ENCODE peak calls at places on chromosomes 12 and 14, in eight cellular contexts. One of them, this sample, is unnamed.

GRCh38 chr12:115191342-115191741 is 507.4 kb upstream of the TBX3 start:
- DNase-seq in heart left ventricle: no peak
- DNase-seq in mammary epithelial cell: no peak
- DNase-seq in dorsolateral prefrontal cortex: no peak
- DNase-seq in kidney: no peak
- DNase-seq in lung: no peak
- DNase-seq in psoas muscle: no peak
- DNase-seq in CD4-positive, alpha-beta memory T cell: no peak
- DNase-seq in this sample: no peak

GRCh38 chr14:94139421-94139820 is 10.0 kb upstream of the IFI27L2 start:
- DNase-seq in heart left ventricle: no peak
- DNase-seq in mammary epithelial cell: no peak
- DNase-seq in dorsolateral prefrontal cortex: no peak
- DNase-seq in kidney: no peak
- DNase-seq in lung: peak
- DNase-seq in psoas muscle: no peak
- DNase-seq in CD4-positive, alpha-beta memory T cell: no peak
- DNase-seq in this sample: no peak

GRCh38 chr12:68411371-68411770 is 79.2 kb upstream of the MDM1 start:
- DNase-seq in heart left ventricle: no peak
- DNase-seq in mammary epithelial cell: no peak
- DNase-seq in dorsolateral prefrontal cortex: no peak
- DNase-seq in kidney: no peak
- DNase-seq in lung: no peak
- DNase-seq in psoas muscle: no peak
- DNase-seq in CD4-positive, alpha-beta memory T cell: no peak
- DNase-seq in this sample: no peak

GRCh38 chr12:50287271-50287670 is 4.0 kb upstream of the LIMA1 start:
- DNase-seq in heart left ventricle: no peak
- DNase-seq in mammary epithelial cell: no peak
- DNase-seq in dorsolateral prefrontal cortex: no peak
- DNase-seq in kidney: no peak
- DNase-seq in lung: no peak
- DNase-seq in psoas muscle: no peak
- DNase-seq in CD4-positive, alpha-beta memory T cell: no peak
- DNase-seq in this sample: no peak

GRCh38 chr12:563250-563781 is 99.9 kb downstream of the NINJ2 start:
- DNase-seq in heart left ventricle: no peak
- DNase-seq in mammary epithelial cell: peak
- DNase-seq in dorsolateral prefrontal cortex: no peak
- DNase-seq in kidney: no peak
- DNase-seq in lung: no peak
- DNase-seq in psoas muscle: no peak
- DNase-seq in CD4-positive, alpha-beta memory T cell: peak
- DNase-seq in this sample: peak

GRCh38 chr14:97033556-97034081 is 236.4 kb downstream of the VRK1 start:
- DNase-seq in heart left ventricle: no peak
- DNase-seq in mammary epithelial cell: no peak
- DNase-seq in dorsolateral prefrontal cortex: no peak
- DNase-seq in kidney: no peak
- DNase-seq in lung: no peak
- DNase-seq in psoas muscle: no peak
- DNase-seq in CD4-positive, alpha-beta memory T cell: no peak
- DNase-seq in this sample: no peak

GRCh38 chr12:121388421-121388981 is 11.4 kb upstream of the RNF34 start:
- DNase-seq in heart left ventricle: no peak
- DNase-seq in mammary epithelial cell: peak
- DNase-seq in dorsolateral prefrontal cortex: no peak
- DNase-seq in kidney: no peak
- DNase-seq in lung: no peak
- DNase-seq in psoas muscle: no peak
- DNase-seq in CD4-positive, alpha-beta memory T cell: no peak
- DNase-seq in this sample: no peak

GRCh38 chr14:73236157-73236556 is 1.1 kb upstream of the PAPLN start:
- DNase-seq in heart left ventricle: no peak
- DNase-seq in mammary epithelial cell: no peak
- DNase-seq in dorsolateral prefrontal cortex: no peak
- DNase-seq in kidney: no peak
- DNase-seq in lung: no peak
- DNase-seq in psoas muscle: no peak
- DNase-seq in CD4-positive, alpha-beta memory T cell: no peak
- DNase-seq in this sample: no peak

GRCh38 chr12:9039397-9039977 is 50.1 kb downstream of the KLRG1 start:
- DNase-seq in heart left ventricle: no peak
- DNase-seq in mammary epithelial cell: peak
- DNase-seq in dorsolateral prefrontal cortex: no peak
- DNase-seq in kidney: no peak
- DNase-seq in lung: no peak
- DNase-seq in psoas muscle: no peak
- DNase-seq in CD4-positive, alpha-beta memory T cell: no peak
- DNase-seq in this sample: peak

GRCh38 chr14:75182820-75183219 is 6.4 kb upstream of the TMED10 start:
- DNase-seq in heart left ventricle: no peak
- DNase-seq in mammary epithelial cell: peak
- DNase-seq in dorsolateral prefrontal cortex: no peak
- DNase-seq in kidney: no peak
- DNase-seq in lung: no peak
- DNase-seq in psoas muscle: no peak
- DNase-seq in CD4-positive, alpha-beta memory T cell: no peak
- DNase-seq in this sample: no peak

GRCh38 chr12:131260251-131260905 is 306.7 kb downstream of the ADGRD1 start:
- DNase-seq in heart left ventricle: no peak
- DNase-seq in mammary epithelial cell: no peak
- DNase-seq in dorsolateral prefrontal cortex: no peak
- DNase-seq in kidney: no peak
- DNase-seq in lung: no peak
- DNase-seq in psoas muscle: no peak
- DNase-seq in CD4-positive, alpha-beta memory T cell: no peak
- DNase-seq in this sample: no peak

GRCh38 chr14:75840911-75841310 is 140.9 kb downstream of the TGFB3 start:
- DNase-seq in heart left ventricle: no peak
- DNase-seq in mammary epithelial cell: no peak
- DNase-seq in dorsolateral prefrontal cortex: no peak
- DNase-seq in kidney: no peak
- DNase-seq in lung: no peak
- DNase-seq in psoas muscle: no peak
- DNase-seq in CD4-positive, alpha-beta memory T cell: no peak
- DNase-seq in this sample: no peak

GRCh38 chr12:32811686-32812392 is 56.1 kb upstream of the YARS2 start:
- DNase-seq in heart left ventricle: no peak
- DNase-seq in mammary epithelial cell: no peak
- DNase-seq in dorsolateral prefrontal cortex: no peak
- DNase-seq in kidney: no peak
- DNase-seq in lung: no peak
- DNase-seq in psoas muscle: no peak
- DNase-seq in CD4-positive, alpha-beta memory T cell: no peak
- DNase-seq in this sample: no peak

GRCh38 chr14:75013290-75013689 is 10.6 kb downstream of the EIF2B2 start:
- DNase-seq in heart left ventricle: peak
- DNase-seq in mammary epithelial cell: no peak
- DNase-seq in dorsolateral prefrontal cortex: no peak
- DNase-seq in kidney: no peak
- DNase-seq in lung: no peak
- DNase-seq in psoas muscle: no peak
- DNase-seq in CD4-positive, alpha-beta memory T cell: no peak
- DNase-seq in this sample: no peak

GRCh38 chr14:50403433-50403832 is 6.8 kb upstream of the CDKL1 start:
- DNase-seq in heart left ventricle: no peak
- DNase-seq in mammary epithelial cell: no peak
- DNase-seq in dorsolateral prefrontal cortex: no peak
- DNase-seq in kidney: no peak
- DNase-seq in lung: no peak
- DNase-seq in psoas muscle: no peak
- DNase-seq in CD4-positive, alpha-beta memory T cell: no peak
- DNase-seq in this sample: no peak

GRCh38 chr12:54047964-54048303 is 5.7 kb upstream of the HOXC4 start:
- DNase-seq in heart left ventricle: no peak
- DNase-seq in mammary epithelial cell: no peak
- DNase-seq in dorsolateral prefrontal cortex: no peak
- DNase-seq in kidney: no peak
- DNase-seq in lung: no peak
- DNase-seq in psoas muscle: no peak
- DNase-seq in CD4-positive, alpha-beta memory T cell: no peak
- DNase-seq in this sample: no peak
- H3K4me3 ChIP-seq in heart left ventricle: no peak
- H3K4me3 ChIP-seq in mammary epithelial cell: no peak
- H3K4me3 ChIP-seq in dorsolateral prefrontal cortex: no peak
- H3K4me3 ChIP-seq in kidney: no peak
- H3K4me3 ChIP-seq in lung: no peak
- H3K4me3 ChIP-seq in psoas muscle: no peak
- H3K4me3 ChIP-seq in CD4-positive, alpha-beta memory T cell: no peak
- H3K4me3 ChIP-seq in this sample: no peak

GRCh38 chr12:42737364-42737763 is 147.8 kb upstream of the PRICKLE1 start:
- DNase-seq in heart left ventricle: no peak
- DNase-seq in mammary epithelial cell: no peak
- DNase-seq in dorsolateral prefrontal cortex: no peak
- DNase-seq in kidney: no peak
- DNase-seq in lung: no peak
- DNase-seq in psoas muscle: no peak
- DNase-seq in CD4-positive, alpha-beta memory T cell: no peak
- DNase-seq in this sample: no peak

GRCh38 chr12:42741771-42742510 is 152.4 kb upstream of the PRICKLE1 start:
- DNase-seq in heart left ventricle: no peak
- DNase-seq in mammary epithelial cell: peak
- DNase-seq in dorsolateral prefrontal cortex: no peak
- DNase-seq in kidney: no peak
- DNase-seq in lung: no peak
- DNase-seq in psoas muscle: no peak
- DNase-seq in CD4-positive, alpha-beta memory T cell: no peak
- DNase-seq in this sample: no peak

GRCh38 chr12:42744539-42745156 is 155.1 kb upstream of the PRICKLE1 start:
- DNase-seq in heart left ventricle: no peak
- DNase-seq in mammary epithelial cell: peak
- DNase-seq in dorsolateral prefrontal cortex: no peak
- DNase-seq in kidney: no peak
- DNase-seq in lung: no peak
- DNase-seq in psoas muscle: no peak
- DNase-seq in CD4-positive, alpha-beta memory T cell: no peak
- DNase-seq in this sample: no peak

GRCh38 chr12:42742691-42743090 is 153.1 kb upstream of the PRICKLE1 start:
- DNase-seq in heart left ventricle: peak
- DNase-seq in mammary epithelial cell: no peak
- DNase-seq in dorsolateral prefrontal cortex: no peak
- DNase-seq in kidney: no peak
- DNase-seq in lung: no peak
- DNase-seq in psoas muscle: no peak
- DNase-seq in CD4-positive, alpha-beta memory T cell: no peak
- DNase-seq in this sample: no peak
- H3K4me3 ChIP-seq in heart left ventricle: no peak
- H3K4me3 ChIP-seq in mammary epithelial cell: no peak
- H3K4me3 ChIP-seq in dorsolateral prefrontal cortex: no peak
- H3K4me3 ChIP-seq in kidney: no peak
- H3K4me3 ChIP-seq in lung: no peak
- H3K4me3 ChIP-seq in psoas muscle: no peak
- H3K4me3 ChIP-seq in CD4-positive, alpha-beta memory T cell: no peak
- H3K4me3 ChIP-seq in this sample: no peak

DNA sequence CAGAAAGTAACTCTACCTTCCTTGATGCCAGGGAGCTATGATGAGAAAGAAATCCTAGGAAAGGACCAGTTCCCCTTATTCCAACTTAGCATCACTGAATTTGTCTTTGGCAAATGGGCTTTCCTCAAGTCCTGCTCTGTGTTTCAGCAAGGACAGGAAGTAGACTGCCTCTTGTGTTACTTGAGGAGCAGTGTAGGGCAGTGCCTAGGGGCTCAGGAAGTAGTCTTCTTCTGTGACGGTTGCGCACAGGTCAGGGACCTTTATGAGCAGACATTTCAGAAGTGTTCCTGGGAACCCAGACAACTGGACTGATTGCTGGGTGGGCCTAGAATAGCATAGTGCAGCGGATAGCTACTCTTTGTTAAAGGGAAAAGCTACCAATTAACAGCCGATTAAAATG is 2.7 kb downstream of the LGALS3 start:
- DNase-seq in heart left ventricle: no peak
- DNase-seq in mammary epithelial cell: no peak
- DNase-seq in dorsolateral prefrontal cortex: no peak
- DNase-seq in kidney: no peak
- DNase-seq in lung: no peak
- DNase-seq in psoas muscle: no peak
- DNase-seq in CD4-positive, alpha-beta memory T cell: no peak
- DNase-seq in this sample: no peak
- H3K4me3 ChIP-seq in heart left ventricle: peak
- H3K4me3 ChIP-seq in mammary epithelial cell: no peak
- H3K4me3 ChIP-seq in dorsolateral prefrontal cortex: no peak
- H3K4me3 ChIP-seq in kidney: peak
- H3K4me3 ChIP-seq in lung: no peak
- H3K4me3 ChIP-seq in psoas muscle: peak
- H3K4me3 ChIP-seq in CD4-positive, alpha-beta memory T cell: no peak
- H3K4me3 ChIP-seq in this sample: no peak

GRCh38 chr12:48040294-48040820 is 36.1 kb upstream of the COL2A1 start:
- DNase-seq in heart left ventricle: no peak
- DNase-seq in mammary epithelial cell: no peak
- DNase-seq in dorsolateral prefrontal cortex: no peak
- DNase-seq in kidney: no peak
- DNase-seq in lung: no peak
- DNase-seq in psoas muscle: no peak
- DNase-seq in CD4-positive, alpha-beta memory T cell: no peak
- DNase-seq in this sample: no peak
- H3K4me3 ChIP-seq in heart left ventricle: no peak
- H3K4me3 ChIP-seq in mammary epithelial cell: no peak
- H3K4me3 ChIP-seq in dorsolateral prefrontal cortex: no peak
- H3K4me3 ChIP-seq in kidney: no peak
- H3K4me3 ChIP-seq in lung: no peak
- H3K4me3 ChIP-seq in psoas muscle: no peak
- H3K4me3 ChIP-seq in CD4-positive, alpha-beta memory T cell: no peak
- H3K4me3 ChIP-seq in this sample: no peak

This sample was measured in Jurkat, Clone E6-1.